ENCODE peak calls at places on chromosomes 4 and X, in six cellular contexts. One of them, this sample, is unnamed.

GRCh38 chr4:33961751-33962150 is 2282.6 kb downstream of the ARAP2 start:
- DNase-seq in ovary: no peak
- DNase-seq in transverse colon: no peak
- DNase-seq in GM12878: no peak
- DNase-seq in gastrocnemius medialis: no peak
- DNase-seq in HCT116: no peak
- DNase-seq in this sample: no peak

GRCh38 chr4:133921280-133922195 is 280.1 kb downstream of the PABPC4L start:
- DNase-seq in ovary: no peak
- DNase-seq in transverse colon: no peak
- DNase-seq in GM12878: no peak
- DNase-seq in gastrocnemius medialis: no peak
- DNase-seq in HCT116: no peak
- DNase-seq in this sample: no peak

GRCh38 chrX:2499507-2499906 is 1.3 kb downstream of the DHRSX start:
- DNase-seq in ovary: no peak
- DNase-seq in transverse colon: no peak
- DNase-seq in GM12878: no peak
- DNase-seq in gastrocnemius medialis: no peak
- DNase-seq in HCT116: no peak
- DNase-seq in this sample: no peak

GRCh38 chr4:89021678-89022077 is 35.3 kb downstream of the FAM13A start:
- DNase-seq in ovary: no peak
- DNase-seq in transverse colon: no peak
- DNase-seq in GM12878: no peak
- DNase-seq in gastrocnemius medialis: no peak
- DNase-seq in HCT116: no peak
- DNase-seq in this sample: no peak

GRCh38 chrX:98480606-98481005 is 1596.9 kb downstream of the RPA4 start:
- DNase-seq in ovary: no peak
- DNase-seq in transverse colon: no peak
- DNase-seq in GM12878: no peak
- DNase-seq in gastrocnemius medialis: no peak
- DNase-seq in HCT116: no peak
- DNase-seq in this sample: no peak

GRCh38 chrX:97234471-97235097 is 350.9 kb downstream of the RPA4 start:
- DNase-seq in ovary: no peak
- DNase-seq in transverse colon: no peak
- DNase-seq in GM12878: peak
- DNase-seq in gastrocnemius medialis: no peak
- DNase-seq in HCT116: no peak
- DNase-seq in this sample: no peak

GRCh38 chrX:3713937-3714434 is 537 bp upstream of the PRKX start:
- DNase-seq in ovary: no peak
- DNase-seq in transverse colon: peak
- DNase-seq in GM12878: no peak
- DNase-seq in gastrocnemius medialis: no peak
- DNase-seq in HCT116: no peak
- DNase-seq in this sample: no peak

GRCh38 chr4:17232575-17233253 is 279.2 kb downstream of the QDPR start:
- DNase-seq in ovary: no peak
- DNase-seq in transverse colon: no peak
- DNase-seq in GM12878: no peak
- DNase-seq in gastrocnemius medialis: no peak
- DNase-seq in HCT116: peak
- DNase-seq in this sample: no peak

GRCh38 chr4:142563682-142564291 is 282.3 kb downstream of the INPP4B start:
- DNase-seq in ovary: no peak
- DNase-seq in transverse colon: no peak
- DNase-seq in GM12878: peak
- DNase-seq in gastrocnemius medialis: no peak
- DNase-seq in HCT116: peak
- DNase-seq in this sample: no peak

GRCh38 chr4:2062808-2063524 is 3.8 kb downstream of the NAT8L start:
- DNase-seq in ovary: no peak
- DNase-seq in transverse colon: no peak
- DNase-seq in GM12878: no peak
- DNase-seq in gastrocnemius medialis: no peak
- DNase-seq in HCT116: no peak
- DNase-seq in this sample: no peak

GRCh38 chr4:56902703-56903102 is 5.0 kb upstream of the REST start:
- DNase-seq in ovary: no peak
- DNase-seq in transverse colon: no peak
- DNase-seq in GM12878: no peak
- DNase-seq in gastrocnemius medialis: no peak
- DNase-seq in HCT116: no peak
- DNase-seq in this sample: no peak

GRCh38 chr4:160611181-160611580 is 1508.3 kb downstream of the RAPGEF2 start:
- DNase-seq in ovary: no peak
- DNase-seq in transverse colon: no peak
- DNase-seq in GM12878: no peak
- DNase-seq in gastrocnemius medialis: no peak
- DNase-seq in HCT116: no peak
- DNase-seq in this sample: no peak

GRCh38 chr4:15100380-15100779 is 98.1 kb downstream of the CPEB2 start:
- DNase-seq in ovary: no peak
- DNase-seq in transverse colon: no peak
- DNase-seq in GM12878: no peak
- DNase-seq in gastrocnemius medialis: no peak
- DNase-seq in HCT116: no peak
- DNase-seq in this sample: no peak

GRCh38 chr4:147678796-147679549 is 5.0 kb downstream of the PRMT9 start:
- DNase-seq in ovary: no peak
- DNase-seq in transverse colon: no peak
- DNase-seq in GM12878: no peak
- DNase-seq in gastrocnemius medialis: no peak
- DNase-seq in HCT116: peak
- DNase-seq in this sample: no peak

GRCh38 chrX:31199051-31199769 is 127.4 kb upstream of the FTHL17 start:
- DNase-seq in ovary: no peak
- DNase-seq in transverse colon: no peak
- DNase-seq in GM12878: no peak
- DNase-seq in gastrocnemius medialis: no peak
- DNase-seq in HCT116: no peak
- DNase-seq in this sample: no peak

GRCh38 chrX:149151805-149152757 is 353.0 kb downstream of the IDS start:
- DNase-seq in ovary: no peak
- DNase-seq in transverse colon: no peak
- DNase-seq in GM12878: peak
- DNase-seq in gastrocnemius medialis: no peak
- DNase-seq in HCT116: no peak
- DNase-seq in this sample: no peak

GRCh38 chr4:88070031-88070430 is 62.6 kb downstream of the PKD2 start:
- DNase-seq in ovary: no peak
- DNase-seq in transverse colon: no peak
- DNase-seq in GM12878: no peak
- DNase-seq in gastrocnemius medialis: no peak
- DNase-seq in HCT116: no peak
- DNase-seq in this sample: no peak

GRCh38 chrX:129808163-129808828 is 28.5 kb downstream of the SASH3 start:
- DNase-seq in ovary: no peak
- DNase-seq in transverse colon: no peak
- DNase-seq in GM12878: no peak
- DNase-seq in gastrocnemius medialis: no peak
- DNase-seq in HCT116: no peak
- DNase-seq in this sample: no peak

GRCh38 chr4:118770741-118771187 is 65.2 kb downstream of the SEC24D start:
- DNase-seq in ovary: no peak
- DNase-seq in transverse colon: no peak
- DNase-seq in GM12878: no peak
- DNase-seq in gastrocnemius medialis: no peak
- DNase-seq in HCT116: no peak
- DNase-seq in this sample: no peak

GRCh38 chr4:2071912-2072867 is 13.1 kb downstream of the NAT8L start:
- DNase-seq in ovary: no peak
- DNase-seq in transverse colon: no peak
- DNase-seq in GM12878: no peak
- DNase-seq in gastrocnemius medialis: no peak
- DNase-seq in HCT116: no peak
- DNase-seq in this sample: no peak

GRCh38 chr4:119209077-119209476 is 3.4 kb upstream of the USP53 start:
- DNase-seq in ovary: no peak
- DNase-seq in transverse colon: no peak
- DNase-seq in GM12878: no peak
- DNase-seq in gastrocnemius medialis: no peak
- DNase-seq in HCT116: peak
- DNase-seq in this sample: no peak

GRCh38 chr4:48698029-48698901 is 81.8 kb downstream of the FRYL start:
- DNase-seq in ovary: peak
- DNase-seq in transverse colon: peak
- DNase-seq in GM12878: no peak
- DNase-seq in gastrocnemius medialis: peak
- DNase-seq in HCT116: peak
- DNase-seq in this sample: no peak

GRCh38 chr4:85548841-85549240 is 73.9 kb downstream of the ARHGAP24 start:
- DNase-seq in ovary: no peak
- DNase-seq in transverse colon: no peak
- DNase-seq in GM12878: no peak
- DNase-seq in gastrocnemius medialis: no peak
- DNase-seq in HCT116: no peak
- DNase-seq in this sample: no peak

DNA sequence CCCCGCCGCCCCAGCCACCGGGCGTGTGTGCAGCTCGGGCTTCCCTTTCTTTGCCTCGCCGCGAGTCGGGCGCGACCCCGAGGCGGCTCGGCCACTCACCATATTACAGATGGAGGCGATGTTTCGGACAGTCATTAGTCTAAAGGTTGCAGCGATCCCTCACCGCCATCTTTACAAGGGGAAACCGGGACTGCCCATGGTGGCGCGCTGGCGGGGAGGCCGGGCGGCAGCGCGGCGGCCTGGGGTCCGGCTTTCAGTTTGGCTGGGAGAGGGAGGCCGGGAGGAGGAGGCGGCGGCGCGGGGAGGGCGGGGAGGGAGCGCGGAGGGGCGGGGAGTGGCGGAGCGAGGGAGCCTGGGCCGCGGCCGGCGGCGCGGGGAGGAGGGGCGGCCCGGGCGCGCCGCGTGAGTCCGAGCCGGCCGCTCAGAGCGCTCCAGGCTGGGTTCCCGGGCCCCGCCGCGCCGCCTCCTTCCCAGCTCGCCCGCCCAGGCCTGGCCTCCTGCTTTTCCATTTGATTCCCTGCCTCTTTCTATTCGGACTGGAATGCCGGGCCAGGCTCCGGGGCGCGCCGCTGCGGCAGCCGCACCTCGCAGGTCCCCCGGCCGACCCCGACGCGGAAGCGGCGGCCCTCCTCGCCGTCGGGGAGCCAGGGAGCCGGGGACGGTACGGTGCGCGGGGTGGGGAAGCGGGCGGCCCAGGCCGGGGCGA is at the start of gene USP46:
- DNase-seq in ovary: peak
- DNase-seq in transverse colon: peak
- DNase-seq in GM12878: no peak
- DNase-seq in gastrocnemius medialis: peak
- DNase-seq in HCT116: peak
- DNase-seq in this sample: no peak
- TF ChIP-seq POLR2A in ovary: peak
- TF ChIP-seq POLR2A in transverse colon: no peak
- TF ChIP-seq POLR2A in GM12878: peak
- TF ChIP-seq POLR2A in gastrocnemius medialis: peak
- TF ChIP-seq POLR2A in HCT116: peak
- TF ChIP-seq POLR2A in this sample: no peak

DNA sequence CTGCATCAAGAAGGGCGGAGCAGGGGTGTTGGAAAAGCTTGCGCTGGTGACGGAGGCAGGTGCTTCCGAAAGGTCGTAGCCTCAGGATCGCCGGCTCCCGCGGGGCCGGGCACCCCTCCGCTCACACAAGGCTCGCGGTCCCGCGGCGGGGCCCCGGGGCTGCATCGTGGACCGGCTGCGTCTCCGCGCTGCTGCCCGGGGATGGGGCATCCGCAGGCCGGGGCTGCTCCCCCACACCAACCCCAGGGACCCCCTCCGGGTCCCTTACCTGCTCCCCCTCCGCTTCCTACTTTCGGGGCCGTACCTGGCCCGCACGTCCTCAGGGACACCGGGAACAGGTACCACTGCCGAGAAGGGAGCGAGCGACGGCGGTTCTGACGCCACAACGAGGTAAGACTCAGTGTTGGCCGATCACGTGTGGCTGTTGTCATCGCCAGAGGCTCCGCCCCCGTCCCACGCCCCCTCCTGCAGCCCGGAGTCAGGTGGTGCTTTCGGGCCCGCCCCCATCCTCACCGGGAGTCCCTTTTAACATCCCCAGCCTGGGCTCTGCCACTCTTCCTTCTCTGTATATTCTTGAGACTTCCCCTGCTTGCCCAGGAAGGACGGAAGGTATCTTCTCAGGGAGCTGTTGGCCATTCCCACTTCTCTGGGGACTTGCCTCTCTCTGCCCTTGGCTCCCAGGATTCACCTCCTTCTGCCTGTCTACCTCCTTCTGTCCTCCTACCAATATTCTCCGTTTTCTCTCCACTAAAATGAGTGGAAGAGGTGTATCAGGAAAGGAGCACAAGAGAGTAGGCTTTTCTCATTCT is at the start of gene BEX2:
- DNase-seq in ovary: peak
- DNase-seq in transverse colon: peak
- DNase-seq in GM12878: no peak
- DNase-seq in gastrocnemius medialis: peak
- DNase-seq in HCT116: peak
- DNase-seq in this sample: no peak
- TF ChIP-seq POLR2A in ovary: peak
- TF ChIP-seq POLR2A in transverse colon: peak
- TF ChIP-seq POLR2A in GM12878: peak
- TF ChIP-seq POLR2A in gastrocnemius medialis: no peak
- TF ChIP-seq POLR2A in HCT116: peak
- TF ChIP-seq POLR2A in this sample: no peak

GRCh38 chrX:47145408-47146120 is 543 bp downstream of the RBM10 start:
- DNase-seq in ovary: peak
- DNase-seq in transverse colon: no peak
- DNase-seq in GM12878: no peak
- DNase-seq in gastrocnemius medialis: no peak
- DNase-seq in HCT116: no peak
- DNase-seq in this sample: no peak

GRCh38 chrX:47146936-47147859 is 2.2 kb downstream of the RBM10 start:
- DNase-seq in ovary: no peak
- DNase-seq in transverse colon: no peak
- DNase-seq in GM12878: no peak
- DNase-seq in gastrocnemius medialis: no peak
- DNase-seq in HCT116: no peak
- DNase-seq in this sample: no peak

GRCh38 chrX:47143894-47144625 is 442 bp downstream of the NDUFB11 start:
- DNase-seq in ovary: peak
- DNase-seq in transverse colon: peak
- DNase-seq in GM12878: peak
- DNase-seq in gastrocnemius medialis: no peak
- DNase-seq in HCT116: no peak
- DNase-seq in this sample: no peak

GRCh38 chrX:47146121-47146935 is 1.3 kb downstream of the RBM10 start:
- DNase-seq in ovary: no peak
- DNase-seq in transverse colon: peak
- DNase-seq in GM12878: no peak
- DNase-seq in gastrocnemius medialis: no peak
- DNase-seq in HCT116: no peak
- DNase-seq in this sample: no peak

GRCh38 chrX:47144626-47145407 is at the start of the genes NDUFB11 and RBM10:
- DNase-seq in ovary: peak
- DNase-seq in transverse colon: peak
- DNase-seq in GM12878: peak
- DNase-seq in gastrocnemius medialis: peak
- DNase-seq in HCT116: peak
- DNase-seq in this sample: peak
- TF ChIP-seq POLR2A in ovary: peak
- TF ChIP-seq POLR2A in transverse colon: peak
- TF ChIP-seq POLR2A in GM12878: peak
- TF ChIP-seq POLR2A in gastrocnemius medialis: peak
- TF ChIP-seq POLR2A in HCT116: no peak
- TF ChIP-seq POLR2A in this sample: no peak

GRCh38 chr4:164616961-164617360 is 137.0 kb upstream of the SMIM31 start:
- DNase-seq in ovary: no peak
- DNase-seq in transverse colon: no peak
- DNase-seq in GM12878: no peak
- DNase-seq in gastrocnemius medialis: no peak
- DNase-seq in HCT116: no peak
- DNase-seq in this sample: no peak
- TF ChIP-seq POLR2A in ovary: no peak
- TF ChIP-seq POLR2A in transverse colon: no peak
- TF ChIP-seq POLR2A in GM12878: no peak
- TF ChIP-seq POLR2A in gastrocnemius medialis: no peak
- TF ChIP-seq POLR2A in HCT116: no peak
- TF ChIP-seq POLR2A in this sample: no peak

This sample was measured in vagina.